ENCODE peak calls at places on chromosomes 11 and 22, in four cellular contexts. Q, F, S and W are unnamed samples.

GRCh38 chr22:44330727-44331660 is 18.2 kb upstream of the SHISAL1 start:
- DNase-seq in Q (no peak), S (no peak), F (no peak), W (no peak)

GRCh38 chr11:113546757-113547507 is 71.7 kb upstream of the DRD2 start:
- DNase-seq in F (no peak), S (no peak), Q (no peak), W (no peak)

GRCh38 chr11:115334932-115335788 is 169.1 kb downstream of the CADM1 start:
- DNase-seq in Q (no peak), F (peak; percentile 6), S (peak; percentile 19), W (peak; percentile 14)

GRCh38 chr11:72655014-72655413 is 19.2 kb downstream of the PDE2A start:
- DNase-seq in Q (no peak), S (no peak), F (no peak), W (no peak)

GRCh38 chr11:93213622-93214021 is 15.8 kb upstream of the SLC36A4 start:
- DNase-seq in Q (no peak), F (no peak), S (no peak), W (no peak)

GRCh38 chr11:15969701-15970329 is 386.5 kb downstream of the SOX6 start:
- DNase-seq in Q (no peak), S (no peak), F (no peak), W (no peak)

GRCh38 chr11:119438599-119438998 is 15.6 kb upstream of the THY1 start:
- DNase-seq in Q (no peak), F (no peak), S (no peak), W (no peak)

GRCh38 chr11:2138436-2139117 is 612 bp downstream of the IGF2 start:
- DNase-seq in Q (no peak), S (no peak), F (no peak), W (no peak)

GRCh38 chr11:119795231-119795630 is 66.2 kb upstream of the NECTIN1 start:
- DNase-seq in Q (no peak), S (no peak), F (peak; percentile 10), W (no peak)

GRCh38 chr11:69257838-69258658 is 35.9 kb upstream of the MYEOV start:
- DNase-seq in Q (peak; percentile 13), F (no peak), S (no peak), W (no peak)

GRCh38 chr11:110573411-110573810 is 138.8 kb downstream of the ARHGAP20 start:
- DNase-seq in S (no peak), F (no peak), Q (no peak), W (no peak)

GRCh38 chr11:56748597-56748996 is at the start of gene OR9G4:
- DNase-seq in S (no peak), F (no peak), Q (no peak), W (no peak)

GRCh38 chr11:92839450-92839849 is 130.0 kb upstream of the MTNR1B start:
- DNase-seq in S (no peak), F (no peak), Q (no peak), W (no peak)

GRCh38 chr11:71458146-71459070 is 5.4 kb downstream of the NADSYN1 start:
- DNase-seq in F (no peak), S (no peak), Q (no peak), W (no peak)

DNA sequence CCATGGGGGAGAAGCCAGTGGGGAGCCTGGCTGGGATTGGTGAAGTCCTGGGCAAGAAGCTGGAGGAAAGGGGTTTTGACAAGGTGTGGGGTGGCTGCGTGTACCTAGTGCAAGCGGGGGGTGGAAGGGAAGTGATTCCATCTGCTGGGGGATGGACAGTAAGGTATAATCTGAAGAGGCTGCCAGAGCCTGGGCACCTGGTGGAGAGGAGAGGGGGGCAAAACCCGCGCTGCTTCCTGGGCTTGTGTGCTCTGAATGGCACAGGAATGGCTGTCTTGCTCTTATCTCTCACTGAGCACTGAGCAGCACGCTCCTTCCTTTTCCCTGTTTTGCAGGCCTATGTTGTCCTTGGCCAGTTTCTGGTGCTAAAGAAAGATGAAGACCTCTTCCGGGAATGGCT is 988 bp downstream of the BANF1 start:
- DNase-seq in Q (no peak), S (no peak), F (no peak), W (no peak)
- H3K4me2 ChIP-seq in Q (peak overlapping the region; percentile 75), S (peak overlapping the region; percentile 89), F (peak overlapping the region; percentile 93), W (peak overlapping the region; percentile 100)

GRCh38 chr22:30694638-30695350 is at the start of gene OSBP2:
- DNase-seq in F (no peak), Q (no peak), S (no peak), W (peak; percentile 80)
- TF ChIP-seq PHF8 in F (peak; percentile 8), Q (peak; percentile 59), S (no peak), W (no peak)

GRCh38 chr22:46040471-46041465 is 63.8 kb upstream of the WNT7B start:
- DNase-seq in F (no peak), S (no peak), Q (no peak), W (no peak)
- H3K4me2 ChIP-seq in F (no peak overlapping the region), S (no peak overlapping the region), Q (no peak overlapping the region), W (no peak overlapping the region)

DNA sequence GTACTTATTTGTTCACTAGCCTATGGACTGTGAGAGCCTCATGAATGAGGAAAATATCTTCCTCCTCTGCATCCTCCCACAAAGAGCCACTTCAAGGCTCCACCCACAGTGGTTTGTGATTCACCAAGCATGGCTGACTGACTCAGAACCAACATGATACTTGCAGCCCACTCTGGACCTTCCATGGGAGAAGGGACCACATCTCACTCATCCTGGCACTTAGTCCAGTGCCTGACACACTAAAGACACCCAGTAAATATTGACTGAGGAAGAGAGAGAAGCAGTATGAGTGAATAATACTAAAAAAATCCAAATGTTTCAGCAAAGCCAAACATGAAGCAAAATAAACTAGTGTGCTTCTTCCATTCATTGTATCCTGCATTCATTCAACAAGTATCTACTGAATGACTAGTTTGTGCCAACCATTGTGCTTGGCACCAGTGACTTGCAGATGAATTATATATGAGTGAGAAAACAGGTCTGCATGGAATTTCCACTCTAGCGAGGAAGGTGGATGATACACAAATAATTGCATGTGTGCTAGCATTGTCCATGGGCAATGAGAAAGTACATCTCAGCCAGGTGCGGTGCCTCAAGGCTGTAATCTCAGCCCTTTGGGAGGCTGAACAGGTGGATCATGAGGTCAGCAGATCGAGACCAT is 54.9 kb upstream of the BLID start:
- DNase-seq in F (no peak), S (no peak), Q (no peak), W (no peak)
- TF ChIP-seq PHF8 in F (no peak), S (no peak), Q (no peak), W (no peak)

DNA sequence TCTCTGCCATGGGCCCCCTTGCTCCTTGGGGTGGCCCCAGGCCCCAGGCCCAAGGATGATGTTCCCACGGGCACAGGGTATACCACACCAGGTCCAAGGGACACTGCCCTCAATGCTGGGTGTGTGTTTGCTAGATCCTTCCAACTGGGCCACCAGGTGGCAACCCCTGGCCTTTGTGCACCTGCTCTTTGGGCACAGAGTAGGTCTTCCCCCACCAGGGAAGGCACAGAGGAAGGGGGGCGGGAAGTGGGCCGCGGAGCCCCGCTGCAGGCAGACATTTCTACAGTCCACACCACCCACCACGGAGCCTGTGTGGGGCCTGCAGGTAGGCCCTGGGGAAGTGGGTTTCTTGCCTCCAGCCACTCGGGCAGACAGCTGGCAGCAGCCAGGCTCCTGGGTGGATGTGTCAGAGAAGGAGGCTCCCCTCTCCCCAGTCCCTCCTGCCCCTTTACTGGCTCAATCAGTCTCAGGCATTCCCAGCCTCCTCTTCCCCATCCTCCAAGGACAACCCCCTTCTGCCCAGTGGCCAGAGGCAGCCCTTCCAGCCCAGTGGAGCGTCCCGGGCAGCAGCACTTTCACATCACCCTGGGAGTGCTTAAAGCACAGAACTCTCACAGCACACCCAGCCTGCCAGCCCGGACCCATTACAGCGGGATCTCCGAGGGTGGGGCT is 21.6 kb downstream of the MAFF start:
- DNase-seq in F (no peak), Q (no peak), S (no peak), W (no peak)
- H3K4me2 ChIP-seq in F (peak overlapping the region; percentile 25), Q (no peak overlapping the region), S (no peak overlapping the region), W (no peak overlapping the region)